ENCODE peak calls at places on chromosomes 16 and 17, in four cellular contexts. One of them, this sample, is unnamed.
A peak's percentile ranks its signal among the peaks of the same experiment; 100 is the strongest.

GRCh38 chr17:68089881-68090280 is 54.3 kb downstream of the KPNA2 start:
- DNase-seq in stimulated activated naive CD8-positive, alpha-beta T cell treated with anti-CD3 and anti-CD28 coated beads, Interleukin-15, Interleukin-2, amounts not matched to agents 100 U/mL and 50 U/mL, for 24 hours: no peak
- DNase-seq in substantia nigra: no peak
- DNase-seq in central memory CD8-positive, alpha-beta T cell: no peak
- DNase-seq in this sample: no peak

GRCh38 chr17:51848451-51848850 is 310.1 kb downstream of the CA10 start:
- DNase-seq in stimulated activated naive CD8-positive, alpha-beta T cell treated with anti-CD3 and anti-CD28 coated beads, Interleukin-15, Interleukin-2, amounts not matched to agents 100 U/mL and 50 U/mL, for 24 hours: no peak
- DNase-seq in substantia nigra: no peak
- DNase-seq in central memory CD8-positive, alpha-beta T cell: no peak
- DNase-seq in this sample: no peak

GRCh38 chr17:33667052-33667509 is 374.0 kb upstream of the ASIC2 start:
- DNase-seq in stimulated activated naive CD8-positive, alpha-beta T cell treated with anti-CD3 and anti-CD28 coated beads, Interleukin-15, Interleukin-2, amounts not matched to agents 100 U/mL and 50 U/mL, for 24 hours: peak; percentile 14
- DNase-seq in substantia nigra: no peak
- DNase-seq in central memory CD8-positive, alpha-beta T cell: no peak
- DNase-seq in this sample: no peak

GRCh38 chr17:32277284-32277683 is 11.7 kb downstream of the RHBDL3 start:
- DNase-seq in stimulated activated naive CD8-positive, alpha-beta T cell treated with anti-CD3 and anti-CD28 coated beads, Interleukin-15, Interleukin-2, amounts not matched to agents 100 U/mL and 50 U/mL, for 24 hours: no peak
- DNase-seq in substantia nigra: peak; percentile 66
- DNase-seq in central memory CD8-positive, alpha-beta T cell: no peak
- DNase-seq in this sample: no peak

GRCh38 chr16:49816782-49817370 is 39.0 kb downstream of the ZNF423 start:
- DNase-seq in stimulated activated naive CD8-positive, alpha-beta T cell treated with anti-CD3 and anti-CD28 coated beads, Interleukin-15, Interleukin-2, amounts not matched to agents 100 U/mL and 50 U/mL, for 24 hours: no peak
- DNase-seq in substantia nigra: no peak
- DNase-seq in central memory CD8-positive, alpha-beta T cell: no peak
- DNase-seq in this sample: no peak

GRCh38 chr16:74107795-74108610 is 188.6 kb upstream of the PSMD7 start:
- DNase-seq in stimulated activated naive CD8-positive, alpha-beta T cell treated with anti-CD3 and anti-CD28 coated beads, Interleukin-15, Interleukin-2, amounts not matched to agents 100 U/mL and 50 U/mL, for 24 hours: peak; percentile 51
- DNase-seq in substantia nigra: no peak
- DNase-seq in central memory CD8-positive, alpha-beta T cell: no peak
- DNase-seq in this sample: peak; percentile 22

GRCh38 chr16:22123146-22123545 is 30.8 kb downstream of the VWA3A start:
- DNase-seq in stimulated activated naive CD8-positive, alpha-beta T cell treated with anti-CD3 and anti-CD28 coated beads, Interleukin-15, Interleukin-2, amounts not matched to agents 100 U/mL and 50 U/mL, for 24 hours: no peak
- DNase-seq in substantia nigra: no peak
- DNase-seq in central memory CD8-positive, alpha-beta T cell: no peak
- DNase-seq in this sample: no peak

GRCh38 chr17:4492762-4493561 is 5.7 kb upstream of the SPNS2 start:
- DNase-seq in stimulated activated naive CD8-positive, alpha-beta T cell treated with anti-CD3 and anti-CD28 coated beads, Interleukin-15, Interleukin-2, amounts not matched to agents 100 U/mL and 50 U/mL, for 24 hours: no peak
- DNase-seq in substantia nigra: no peak
- DNase-seq in central memory CD8-positive, alpha-beta T cell: no peak
- DNase-seq in this sample: peak; percentile 48

GRCh38 chr17:16989953-16990860 is 18.3 kb upstream of the TNFRSF13B start:
- DNase-seq in stimulated activated naive CD8-positive, alpha-beta T cell treated with anti-CD3 and anti-CD28 coated beads, Interleukin-15, Interleukin-2, amounts not matched to agents 100 U/mL and 50 U/mL, for 24 hours: no peak
- DNase-seq in substantia nigra: no peak
- DNase-seq in central memory CD8-positive, alpha-beta T cell: no peak
- DNase-seq in this sample: no peak

GRCh38 chr16:89300311-89300975 is 82.9 kb downstream of the ZNF778 start:
- DNase-seq in stimulated activated naive CD8-positive, alpha-beta T cell treated with anti-CD3 and anti-CD28 coated beads, Interleukin-15, Interleukin-2, amounts not matched to agents 100 U/mL and 50 U/mL, for 24 hours: no peak
- DNase-seq in substantia nigra: no peak
- DNase-seq in central memory CD8-positive, alpha-beta T cell: no peak
- DNase-seq in this sample: no peak

GRCh38 chr16:84013787-84014569 is 28.6 kb downstream of the SLC38A8 start:
- DNase-seq in stimulated activated naive CD8-positive, alpha-beta T cell treated with anti-CD3 and anti-CD28 coated beads, Interleukin-15, Interleukin-2, amounts not matched to agents 100 U/mL and 50 U/mL, for 24 hours: peak; percentile 68
- DNase-seq in substantia nigra: no peak
- DNase-seq in central memory CD8-positive, alpha-beta T cell: peak; percentile 23
- DNase-seq in this sample: peak; percentile 86

GRCh38 chr16:73113326-73113720 is 65.4 kb upstream of the ZFHX3 start:
- DNase-seq in stimulated activated naive CD8-positive, alpha-beta T cell treated with anti-CD3 and anti-CD28 coated beads, Interleukin-15, Interleukin-2, amounts not matched to agents 100 U/mL and 50 U/mL, for 24 hours: no peak
- DNase-seq in substantia nigra: no peak
- DNase-seq in central memory CD8-positive, alpha-beta T cell: no peak
- DNase-seq in this sample: no peak

GRCh38 chr17:12821376-12821940 is 32.2 kb downstream of the ARHGAP44 start:
- DNase-seq in stimulated activated naive CD8-positive, alpha-beta T cell treated with anti-CD3 and anti-CD28 coated beads, Interleukin-15, Interleukin-2, amounts not matched to agents 100 U/mL and 50 U/mL, for 24 hours: no peak
- DNase-seq in substantia nigra: no peak
- DNase-seq in central memory CD8-positive, alpha-beta T cell: no peak
- DNase-seq in this sample: no peak

GRCh38 chr17:7438050-7438614 is 1.2 kb upstream of the FGF11 start:
- DNase-seq in stimulated activated naive CD8-positive, alpha-beta T cell treated with anti-CD3 and anti-CD28 coated beads, Interleukin-15, Interleukin-2, amounts not matched to agents 100 U/mL and 50 U/mL, for 24 hours: peak; percentile 80
- DNase-seq in substantia nigra: peak; percentile 36
- DNase-seq in central memory CD8-positive, alpha-beta T cell: no peak
- DNase-seq in this sample: peak; percentile 28

GRCh38 chr17:30336369-30337171 is 2.7 kb upstream of the TMIGD1 start:
- DNase-seq in stimulated activated naive CD8-positive, alpha-beta T cell treated with anti-CD3 and anti-CD28 coated beads, Interleukin-15, Interleukin-2, amounts not matched to agents 100 U/mL and 50 U/mL, for 24 hours: peak; percentile 67
- DNase-seq in substantia nigra: no peak
- DNase-seq in central memory CD8-positive, alpha-beta T cell: peak; percentile 54
- DNase-seq in this sample: peak; percentile 67

GRCh38 chr16:4309102-4309832 is 6.6 kb upstream of the GLIS2 start:
- DNase-seq in stimulated activated naive CD8-positive, alpha-beta T cell treated with anti-CD3 and anti-CD28 coated beads, Interleukin-15, Interleukin-2, amounts not matched to agents 100 U/mL and 50 U/mL, for 24 hours: no peak
- DNase-seq in substantia nigra: no peak
- DNase-seq in central memory CD8-positive, alpha-beta T cell: no peak
- DNase-seq in this sample: no peak

GRCh38 chr17:74152591-74153455 is 50.7 kb upstream of the RPL38 start:
- DNase-seq in stimulated activated naive CD8-positive, alpha-beta T cell treated with anti-CD3 and anti-CD28 coated beads, Interleukin-15, Interleukin-2, amounts not matched to agents 100 U/mL and 50 U/mL, for 24 hours: no peak
- DNase-seq in substantia nigra: no peak
- DNase-seq in central memory CD8-positive, alpha-beta T cell: no peak
- DNase-seq in this sample: no peak

GRCh38 chr16:57367111-57367752 is 5.1 kb upstream of the CX3CL1 start:
- DNase-seq in stimulated activated naive CD8-positive, alpha-beta T cell treated with anti-CD3 and anti-CD28 coated beads, Interleukin-15, Interleukin-2, amounts not matched to agents 100 U/mL and 50 U/mL, for 24 hours: no peak
- DNase-seq in substantia nigra: no peak
- DNase-seq in central memory CD8-positive, alpha-beta T cell: no peak
- DNase-seq in this sample: no peak

GRCh38 chr16:3880623-3881498 is at the start of gene CREBBP:
- DNase-seq in stimulated activated naive CD8-positive, alpha-beta T cell treated with anti-CD3 and anti-CD28 coated beads, Interleukin-15, Interleukin-2, amounts not matched to agents 100 U/mL and 50 U/mL, for 24 hours: peak; percentile 88
- DNase-seq in substantia nigra: peak; percentile 62
- DNase-seq in central memory CD8-positive, alpha-beta T cell: peak; percentile 84
- DNase-seq in this sample: peak; percentile 98

GRCh38 chr17:19733953-19734526 is 14.1 kb downstream of the ALDH3A1 start:
- DNase-seq in stimulated activated naive CD8-positive, alpha-beta T cell treated with anti-CD3 and anti-CD28 coated beads, Interleukin-15, Interleukin-2, amounts not matched to agents 100 U/mL and 50 U/mL, for 24 hours: no peak
- DNase-seq in substantia nigra: no peak
- DNase-seq in central memory CD8-positive, alpha-beta T cell: no peak
- DNase-seq in this sample: no peak

GRCh38 chr17:59462385-59462784 is 103.0 kb upstream of the DHX40 start:
- DNase-seq in stimulated activated naive CD8-positive, alpha-beta T cell treated with anti-CD3 and anti-CD28 coated beads, Interleukin-15, Interleukin-2, amounts not matched to agents 100 U/mL and 50 U/mL, for 24 hours: no peak
- DNase-seq in substantia nigra: no peak
- DNase-seq in central memory CD8-positive, alpha-beta T cell: no peak
- DNase-seq in this sample: no peak

GRCh38 chr16:3738541-3738940 is 21.2 kb upstream of the TRAP1 start:
- DNase-seq in stimulated activated naive CD8-positive, alpha-beta T cell treated with anti-CD3 and anti-CD28 coated beads, Interleukin-15, Interleukin-2, amounts not matched to agents 100 U/mL and 50 U/mL, for 24 hours: no peak
- DNase-seq in substantia nigra: no peak
- DNase-seq in central memory CD8-positive, alpha-beta T cell: no peak
- DNase-seq in this sample: no peak

GRCh38 chr17:49576906-49577650 is 1.4 kb downstream of the NXPH3 start:
- DNase-seq in stimulated activated naive CD8-positive, alpha-beta T cell treated with anti-CD3 and anti-CD28 coated beads, Interleukin-15, Interleukin-2, amounts not matched to agents 100 U/mL and 50 U/mL, for 24 hours: no peak
- DNase-seq in substantia nigra: no peak
- DNase-seq in central memory CD8-positive, alpha-beta T cell: no peak
- DNase-seq in this sample: no peak

GRCh38 chr16:14024300-14024699 is 46.8 kb upstream of the MRTFB start:
- DNase-seq in stimulated activated naive CD8-positive, alpha-beta T cell treated with anti-CD3 and anti-CD28 coated beads, Interleukin-15, Interleukin-2, amounts not matched to agents 100 U/mL and 50 U/mL, for 24 hours: no peak
- DNase-seq in substantia nigra: no peak
- DNase-seq in central memory CD8-positive, alpha-beta T cell: no peak
- DNase-seq in this sample: peak; percentile 40

GRCh38 chr16:72833969-72834368 is 214.0 kb downstream of the ZFHX3 start:
- DNase-seq in stimulated activated naive CD8-positive, alpha-beta T cell treated with anti-CD3 and anti-CD28 coated beads, Interleukin-15, Interleukin-2, amounts not matched to agents 100 U/mL and 50 U/mL, for 24 hours: no peak
- DNase-seq in substantia nigra: no peak
- DNase-seq in central memory CD8-positive, alpha-beta T cell: no peak
- DNase-seq in this sample: no peak

GRCh38 chr16:7400117-7400890 is 67.7 kb downstream of the RBFOX1 start:
- DNase-seq in stimulated activated naive CD8-positive, alpha-beta T cell treated with anti-CD3 and anti-CD28 coated beads, Interleukin-15, Interleukin-2, amounts not matched to agents 100 U/mL and 50 U/mL, for 24 hours: no peak
- DNase-seq in substantia nigra: no peak
- DNase-seq in central memory CD8-positive, alpha-beta T cell: no peak
- DNase-seq in this sample: no peak

GRCh38 chr17:40596261-40596919 is 31.1 kb upstream of the CCR7 start:
- DNase-seq in stimulated activated naive CD8-positive, alpha-beta T cell treated with anti-CD3 and anti-CD28 coated beads, Interleukin-15, Interleukin-2, amounts not matched to agents 100 U/mL and 50 U/mL, for 24 hours: peak; percentile 20
- DNase-seq in substantia nigra: no peak
- DNase-seq in central memory CD8-positive, alpha-beta T cell: no peak
- DNase-seq in this sample: peak; percentile 38

GRCh38 chr17:48259710-48260291 is 152.2 kb downstream of the SNX11 start:
- DNase-seq in stimulated activated naive CD8-positive, alpha-beta T cell treated with anti-CD3 and anti-CD28 coated beads, Interleukin-15, Interleukin-2, amounts not matched to agents 100 U/mL and 50 U/mL, for 24 hours: no peak
- DNase-seq in substantia nigra: no peak
- DNase-seq in central memory CD8-positive, alpha-beta T cell: no peak
- DNase-seq in this sample: peak; percentile 30

GRCh38 chr17:15981646-15982580 is 17.6 kb downstream of the ZSWIM7 start:
- DNase-seq in stimulated activated naive CD8-positive, alpha-beta T cell treated with anti-CD3 and anti-CD28 coated beads, Interleukin-15, Interleukin-2, amounts not matched to agents 100 U/mL and 50 U/mL, for 24 hours: no peak
- DNase-seq in substantia nigra: no peak
- DNase-seq in central memory CD8-positive, alpha-beta T cell: no peak
- DNase-seq in this sample: peak; percentile 72

GRCh38 chr17:17693253-17693954 is 12.1 kb downstream of the RAI1 start:
- DNase-seq in stimulated activated naive CD8-positive, alpha-beta T cell treated with anti-CD3 and anti-CD28 coated beads, Interleukin-15, Interleukin-2, amounts not matched to agents 100 U/mL and 50 U/mL, for 24 hours: no peak
- DNase-seq in substantia nigra: peak; percentile 75
- DNase-seq in central memory CD8-positive, alpha-beta T cell: no peak
- DNase-seq in this sample: peak; percentile 50

GRCh38 chr17:29911641-29912177 is 18.3 kb downstream of the SSH2 start:
- DNase-seq in stimulated activated naive CD8-positive, alpha-beta T cell treated with anti-CD3 and anti-CD28 coated beads, Interleukin-15, Interleukin-2, amounts not matched to agents 100 U/mL and 50 U/mL, for 24 hours: no peak
- DNase-seq in substantia nigra: no peak
- DNase-seq in central memory CD8-positive, alpha-beta T cell: no peak
- DNase-seq in this sample: no peak